ENCODE peak calls at places on chromosomes 3 and 15, in nine cellular contexts. P is NCI-H524, G is SK-N-MC, M is ACHN, K is cardiac fibroblast, H is mucosa of gallbladder, V is cardiac muscle cell, Y is left ventricle myocardium inferior, U is Peyer's patch. X is an unnamed sample.

GRCh38 chr15:66184936-66185790 is 68.4 kb downstream of the MEGF11 start:
- DNase-seq in P (no peak), M (no peak), H (no peak), V (no peak), U (no peak), G (no peak), Y (no peak), K (peak), X (peak)

GRCh38 chr3:184160456-184160855 is 5.3 kb downstream of the DVL3 start:
- DNase-seq in K (peak), P (no peak), Y (no peak), V (no peak), M (no peak), U (no peak), G (no peak), H (no peak), X (no peak)

GRCh38 chr3:29430558-29430971 is 149.7 kb downstream of the RBMS3 start:
- DNase-seq in V (no peak), M (peak), U (no peak), G (peak), Y (no peak), P (no peak), K (peak), H (no peak), X (no peak)

GRCh38 chr3:189833996-189834395 is 202.8 kb downstream of the TP63 start:
- DNase-seq in H (no peak), Y (no peak), U (no peak), G (no peak), P (no peak), V (no peak), K (no peak), M (no peak), X (no peak)

GRCh38 chr3:69385723-69386483 is at the start of gene FRMD4B:
- DNase-seq in K (peak), M (peak), Y (peak), G (no peak), H (peak), P (peak), V (peak), U (peak), X (peak)

GRCh38 chr3:80496452-80496851 is 728.7 kb upstream of the ROBO1 start:
- DNase-seq in K (no peak), P (no peak), M (no peak), V (no peak), U (no peak), H (no peak), Y (no peak), G (no peak), X (no peak)

GRCh38 chr15:39828374-39828931 is 45.8 kb upstream of the FSIP1 start:
- DNase-seq in U (no peak), V (peak), P (peak), H (peak), Y (no peak), M (no peak), K (peak), G (no peak), X (no peak)

GRCh38 chr3:132785292-132785691 is 63.1 kb upstream of the NPHP3 start:
- DNase-seq in H (no peak), U (no peak), Y (no peak), G (no peak), K (no peak), V (no peak), M (no peak), P (no peak), X (no peak)

GRCh38 chr3:32175607-32176197 is 62.8 kb upstream of the CMTM8 start:
- DNase-seq in K (peak), H (peak), G (no peak), M (peak), V (peak), P (peak), U (no peak), Y (no peak), X (peak)

GRCh38 chr15:63056843-63057242 is 14.3 kb downstream of the TPM1 start:
- DNase-seq in P (peak), V (no peak), K (peak), Y (peak), U (no peak), G (no peak), H (no peak), M (peak), X (no peak)

GRCh38 chr15:80638553-80639167 is 56.5 kb upstream of the ABHD17C start:
- DNase-seq in U (no peak), V (no peak), K (no peak), M (no peak), H (no peak), G (no peak), Y (no peak), P (no peak), X (no peak)

GRCh38 chr3:16264174-16264707 is 502 bp downstream of the DPH3 start:
- DNase-seq in U (no peak), Y (no peak), M (no peak), P (peak), V (no peak), K (peak), G (no peak), H (no peak), X (no peak)

GRCh38 chr3:150345021-150345538 is 63.0 kb upstream of the TSC22D2 start:
- DNase-seq in M (peak), G (no peak), P (no peak), K (peak), V (no peak), Y (no peak), U (peak), H (peak), X (peak)